ENCODE peak calls at places on chromosomes 5 and 9, in six cellular contexts. Z is pancreas, G is stomach, D is neural progenitor cell, S is OCI-LY7, N is tibial artery. A is an unnamed sample. For H3K36me3, the result is how much of the 10 kb centered on the place peaks cover.

GRCh38 chr5:66367814-66368541 is 223.9 kb downstream of the SREK1 start:
- DNase-seq in D (no peak), Z (no peak), S (no peak), G (no peak), N (no peak), A (no peak)

GRCh38 chr5:91875133-91875779 is 492.1 kb upstream of the ARRDC3 start:
- DNase-seq in D (peak), G (no peak), N (no peak), Z (no peak), S (no peak), A (no peak)

GRCh38 chr9:121717141-121717749 is 65.8 kb downstream of the DAB2IP start:
- DNase-seq in N (no peak), Z (no peak), S (no peak), G (no peak), D (no peak), A (no peak)

GRCh38 chr9:121886759-121887485 is 206.2 kb downstream of the TTLL11 start:
- DNase-seq in D (no peak), G (peak), Z (no peak), N (no peak), S (no peak), A (no peak)

GRCh38 chr5:142684508-142685031 is 1.3 kb downstream of the FGF1 start:
- DNase-seq in N (no peak), D (peak), Z (no peak), G (no peak), S (no peak), A (no peak)

GRCh38 chr9:125844611-125845010 is 97.4 kb downstream of the PBX3 start:
- DNase-seq in G (no peak), S (no peak), N (no peak), D (no peak), Z (no peak), A (no peak)

GRCh38 chr5:154221371-154221896 is 30.9 kb downstream of the GALNT10 start:
- DNase-seq in Z (no peak), D (peak), G (no peak), S (no peak), N (peak), A (no peak)

GRCh38 chr9:36925033-36925432 is 109.0 kb downstream of the PAX5 start:
- DNase-seq in G (no peak), S (no peak), Z (no peak), D (no peak), N (no peak), A (no peak)

GRCh38 chr9:126676685-126677143 is 63.0 kb downstream of the LMX1B start:
- DNase-seq in N (no peak), S (no peak), D (peak), Z (no peak), G (no peak), A (no peak)

GRCh38 chr9:137162505-137163100 is 7.2 kb downstream of the LRRC26 start:
- DNase-seq in Z (peak), S (no peak), N (no peak), G (peak), D (peak), A (no peak)

GRCh38 chr5:139037732-139038131 is 160.4 kb downstream of the SIL1 start:
- DNase-seq in G (no peak), Z (no peak), S (no peak), N (no peak), D (no peak), A (no peak)

GRCh38 chr5:9496801-9497200 is 49.1 kb downstream of the SEMA5A start:
- DNase-seq in Z (no peak), G (no peak), N (no peak), S (no peak), D (no peak), A (no peak)

GRCh38 chr5:173055042-173055721 is 970 bp upstream of the CREBRF start:
- DNase-seq in S (no peak), Z (no peak), G (no peak), N (no peak), D (no peak), A (no peak)

GRCh38 chr9:26746357-26747072 is 146.1 kb downstream of the CAAP1 start:
- DNase-seq in Z (no peak), G (no peak), N (no peak), S (no peak), D (no peak), A (peak)

GRCh38 chr9:105244996-105245719 is 707 bp downstream of the SLC44A1 start:
- DNase-seq in Z (peak), G (peak), D (peak), N (peak), S (peak), A (peak)

GRCh38 chr5:31149072-31149471 is 44.4 kb upstream of the CDH6 start:
- DNase-seq in G (no peak), D (no peak), S (no peak), N (no peak), Z (no peak), A (no peak)

GRCh38 chr5:177457239-177458121 is 10.9 kb downstream of the PRR7 start:
- DNase-seq in D (peak), Z (no peak), N (peak), S (peak), G (peak), A (peak)

GRCh38 chr9:8284835-8285234 is 485.3 kb upstream of the DMAC1 start:
- DNase-seq in N (no peak), S (no peak), Z (no peak), G (no peak), D (peak), A (no peak)

GRCh38 chr5:146007973-146008372 is 71.6 kb downstream of the SH3RF2 start:
- DNase-seq in N (no peak), G (no peak), D (no peak), S (no peak), Z (no peak), A (no peak)

GRCh38 chr5:124276166-124276565 is 470.3 kb downstream of the ZNF608 start:
- DNase-seq in N (no peak), G (no peak), S (no peak), D (no peak), Z (no peak), A (no peak)

GRCh38 chr9:20614602-20615216 is 7.6 kb downstream of the MLLT3 start:
- DNase-seq in S (no peak), Z (no peak), G (no peak), N (no peak), D (no peak), A (no peak)

GRCh38 chr5:139394654-139395566 is at the start of gene PROB1:
- DNase-seq in G (no peak), S (no peak), Z (no peak), D (peak), N (no peak), A (no peak)

GRCh38 chr9:133606722-133607053 is 2.5 kb downstream of the FAM163B start:
- DNase-seq in D (no peak), G (no peak), S (no peak), Z (no peak), N (no peak), A (no peak)

GRCh38 chr5:27996665-27997064 is 958.3 kb upstream of the CDH9 start:
- DNase-seq in Z (no peak), S (no peak), G (no peak), N (no peak), D (no peak), A (no peak)

GRCh38 chr5:170755679-170756456 is 27.7 kb upstream of the GABRP start:
- DNase-seq in G (peak), N (no peak), D (no peak), S (no peak), Z (no peak), A (no peak)

GRCh38 chr5:38830521-38831051 is 15.2 kb upstream of the OSMR start:
- DNase-seq in N (no peak), D (no peak), S (no peak), Z (no peak), G (no peak), A (no peak)

GRCh38 chr9:86141843-86142242 is 42.5 kb upstream of the GOLM1 start:
- DNase-seq in D (no peak), G (no peak), Z (no peak), S (no peak), N (no peak), A (no peak)
- H3K4me3 ChIP-seq in D (no peak), G (no peak), Z (no peak), S (no peak), N (no peak), A (no peak)

GRCh38 chr9:127944586-127945218 is 7.0 kb upstream of the DPM2 start:
- DNase-seq in Z (peak), N (no peak), G (no peak), D (no peak), S (no peak), A (no peak)
- H3K36me3 ChIP-seq in Z (under half), N (under half), G (half or more), D (under half), S (half or more), A (under half)

DNA sequence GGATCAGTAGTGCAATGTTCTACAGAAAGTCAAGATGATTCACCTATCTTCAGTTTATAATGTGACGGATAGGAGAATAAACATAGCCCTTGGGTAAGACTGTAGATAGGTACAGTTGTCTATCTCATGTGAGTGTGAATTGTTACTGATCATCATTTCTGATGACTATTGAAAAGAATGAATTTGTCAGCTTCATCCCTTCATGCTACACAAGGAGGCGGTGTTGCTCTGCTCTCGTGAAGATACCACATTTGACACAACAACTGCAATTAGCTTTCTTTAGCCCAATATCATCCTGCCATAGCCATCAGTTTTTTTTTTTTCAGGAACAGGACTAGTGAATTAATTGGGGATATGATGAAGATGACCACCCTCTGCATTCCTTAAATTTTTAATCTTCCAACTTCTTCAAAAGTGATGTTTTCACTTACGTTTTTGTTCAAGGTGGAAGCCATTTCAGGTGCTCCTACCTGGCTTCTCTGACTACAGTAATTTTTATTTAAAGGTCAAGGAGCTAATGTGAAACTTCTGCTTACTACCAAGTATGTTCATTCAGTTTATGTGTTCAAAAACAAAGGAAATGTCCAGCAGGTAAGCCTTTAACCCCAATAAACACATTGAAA is 152.9 kb upstream of the MOCS2 start:
- DNase-seq in G (peak), D (peak), Z (no peak), N (peak), S (no peak), A (no peak)
- TF ChIP-seq CTCF in G (peak), D (peak), Z (peak), N (peak), S (peak), A (peak)

DNA sequence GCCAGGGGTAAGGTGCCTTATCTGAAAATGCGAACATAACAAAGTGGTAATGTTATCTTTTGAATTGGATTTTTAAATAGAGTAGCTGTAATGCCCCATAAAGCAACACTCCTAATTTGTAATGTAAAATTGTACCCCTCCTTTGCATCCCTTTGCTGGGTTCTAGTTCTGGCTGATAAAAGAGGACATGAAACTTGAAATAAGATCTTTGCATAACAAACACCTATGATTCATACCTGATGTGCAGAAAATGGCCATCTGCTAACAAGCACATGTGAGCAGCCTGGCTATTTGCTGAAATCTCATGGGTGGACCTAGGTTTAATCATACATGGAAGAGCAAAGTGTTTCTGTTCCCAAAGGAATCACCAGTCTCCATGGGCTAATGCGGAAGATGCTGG is 585.0 kb downstream of the TLE4 start:
- DNase-seq in G (no peak), Z (no peak), S (no peak), N (no peak), D (no peak), A (peak)
- H3K4me3 ChIP-seq in G (no peak), Z (no peak), S (no peak), N (no peak), D (no peak), A (no peak)

GRCh38 chr5:82019342-82020138 is 47.7 kb downstream of the ATG10 start:
- DNase-seq in S (no peak), G (no peak), D (peak), N (no peak), Z (no peak), A (no peak)
- H3K36me3 ChIP-seq in S (under half), G (under half), D (under half), N (under half), Z (under half), A (under half)

GRCh38 chr5:147394273-147394672 is 115.6 kb downstream of the DPYSL3 start:
- DNase-seq in Z (no peak), N (no peak), S (no peak), G (no peak), D (no peak), A (no peak)
- TF ChIP-seq CTCF in Z (no peak), N (no peak), S (no peak), G (no peak), D (no peak), A (no peak)

DNA sequence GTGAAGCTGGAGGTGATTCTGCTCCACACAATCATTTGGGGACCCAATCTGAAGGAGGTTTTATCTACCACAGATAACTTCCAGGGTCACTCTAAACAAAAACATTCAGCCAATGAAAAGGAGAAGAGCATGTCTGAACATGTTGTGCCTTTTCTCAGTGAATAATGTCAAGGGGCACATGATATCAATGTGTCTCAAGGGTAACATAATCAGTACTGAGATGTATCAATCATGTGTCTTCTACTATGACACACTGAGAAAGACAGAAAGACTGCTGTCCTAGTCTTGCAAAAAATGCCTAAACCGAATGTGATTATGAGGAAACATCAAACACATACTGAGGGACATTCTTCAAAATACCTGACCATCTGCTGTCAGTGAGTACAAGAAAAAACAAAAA is 25.4 kb upstream of the RASA1 start:
- DNase-seq in D (no peak), S (no peak), G (no peak), Z (no peak), N (no peak), A (no peak)
- H3K4me3 ChIP-seq in D (no peak), S (no peak), G (no peak), Z (no peak), N (no peak), A (no peak)